ENCODE peak calls at places on chromosomes 2 and 18, in six cellular contexts. I is HCT116, P is A549, Q is heart right ventricle, V is IMR-90, M is HFFc6. N is an unnamed sample.

GRCh38 chr18:44681611-44682010 is 923 bp downstream of the SETBP1 start:
- DNase-seq in P (no peak), M (no peak), I (no peak), V (no peak), Q (no peak), N (no peak)

GRCh38 chr2:64808736-64809135 is 155.0 kb upstream of the SERTAD2 start:
- DNase-seq in M (no peak), I (no peak), Q (no peak), V (no peak), P (no peak), N (no peak)

GRCh38 chr18:31954349-31954748 is 11.4 kb upstream of the TRAPPC8 start:
- DNase-seq in V (peak; percentile 10), M (no peak), Q (no peak), I (no peak), P (no peak), N (no peak)

GRCh38 chr2:126804347-126804746 is 94.3 kb upstream of the TEX51 start:
- DNase-seq in I (no peak), V (no peak), P (no peak), Q (no peak), M (no peak), N (no peak)

GRCh38 chr18:55034742-55035141 is 75.5 kb upstream of the CCDC68 start:
- DNase-seq in M (peak; percentile 5), I (no peak), P (no peak), V (no peak), Q (no peak), N (no peak)

GRCh38 chr18:49014605-49015267 is 64.0 kb upstream of the SMAD7 start:
- DNase-seq in I (no peak), Q (no peak), M (no peak), V (no peak), P (no peak), N (no peak)

GRCh38 chr2:129233751-129234406 is 745.6 kb upstream of the RAB6C start:
- DNase-seq in Q (no peak), M (no peak), P (no peak), V (no peak), I (no peak), N (peak; percentile 22)

GRCh38 chr2:48943436-48943835 is 187.9 kb upstream of the LHCGR start:
- DNase-seq in Q (no peak), V (peak; percentile 16), P (no peak), I (no peak), M (peak; percentile 2), N (no peak)

GRCh38 chr2:215907147-215907546 is 106.2 kb downstream of the MREG start:
- DNase-seq in V (no peak), P (no peak), Q (no peak), M (no peak), I (no peak), N (no peak)

GRCh38 chr2:134338180-134338579 is 84.3 kb downstream of the MGAT5 start:
- DNase-seq in P (no peak), I (no peak), Q (no peak), M (no peak), V (no peak), N (no peak)

GRCh38 chr2:675460-675859 is 1.7 kb downstream of the TMEM18 start:
- DNase-seq in M (no peak), I (no peak), Q (no peak), V (peak; percentile 23), P (no peak), N (no peak)

GRCh38 chr2:676647-677055 is 555 bp downstream of the TMEM18 start:
- DNase-seq in I (peak; percentile 93), Q (peak; percentile 100), V (peak; percentile 98), M (peak; percentile 99), P (peak; percentile 84), N (peak; percentile 98)

GRCh38 chr2:675982-676646 is 1.1 kb downstream of the TMEM18 start:
- DNase-seq in Q (no peak), P (peak; percentile 50), V (peak; percentile 91), I (no peak), M (peak; percentile 93), N (peak; percentile 34)

GRCh38 chr2:678964-679363 is 1.8 kb upstream of the TMEM18 start:
- DNase-seq in M (no peak), Q (no peak), V (no peak), I (no peak), P (no peak), N (no peak)

GRCh38 chr2:677056-677949 is at the start of gene TMEM18:
- DNase-seq in P (peak; percentile 92), Q (no peak), V (peak; percentile 99), I (peak; percentile 99), M (peak; percentile 99), N (peak; percentile 89)
- TF ChIP-seq CTCF in P (peak; percentile 19), Q (peak; percentile 31), V (peak; percentile 32), I (no peak), M (peak; percentile 62), N (peak; percentile 22)

GRCh38 chr2:145186303-145186702 is 666.4 kb upstream of the ZEB2 start:
- DNase-seq in P (no peak), M (no peak), V (peak; percentile 23), Q (no peak), I (no peak), N (no peak)
- TF ChIP-seq CTCF in P (no peak), M (peak; percentile 66), V (no peak), Q (peak; percentile 33), I (no peak), N (no peak)

GRCh38 chr2:79660552-79660951 is 147.7 kb downstream of the CTNNA2 start:
- DNase-seq in V (peak; percentile 5), M (peak; percentile 7), P (no peak), Q (no peak), I (no peak), N (no peak)
- TF ChIP-seq CTCF in V (peak; percentile 56), M (peak; percentile 59), P (no peak), Q (no peak), I (no peak), N (no peak)

DNA sequence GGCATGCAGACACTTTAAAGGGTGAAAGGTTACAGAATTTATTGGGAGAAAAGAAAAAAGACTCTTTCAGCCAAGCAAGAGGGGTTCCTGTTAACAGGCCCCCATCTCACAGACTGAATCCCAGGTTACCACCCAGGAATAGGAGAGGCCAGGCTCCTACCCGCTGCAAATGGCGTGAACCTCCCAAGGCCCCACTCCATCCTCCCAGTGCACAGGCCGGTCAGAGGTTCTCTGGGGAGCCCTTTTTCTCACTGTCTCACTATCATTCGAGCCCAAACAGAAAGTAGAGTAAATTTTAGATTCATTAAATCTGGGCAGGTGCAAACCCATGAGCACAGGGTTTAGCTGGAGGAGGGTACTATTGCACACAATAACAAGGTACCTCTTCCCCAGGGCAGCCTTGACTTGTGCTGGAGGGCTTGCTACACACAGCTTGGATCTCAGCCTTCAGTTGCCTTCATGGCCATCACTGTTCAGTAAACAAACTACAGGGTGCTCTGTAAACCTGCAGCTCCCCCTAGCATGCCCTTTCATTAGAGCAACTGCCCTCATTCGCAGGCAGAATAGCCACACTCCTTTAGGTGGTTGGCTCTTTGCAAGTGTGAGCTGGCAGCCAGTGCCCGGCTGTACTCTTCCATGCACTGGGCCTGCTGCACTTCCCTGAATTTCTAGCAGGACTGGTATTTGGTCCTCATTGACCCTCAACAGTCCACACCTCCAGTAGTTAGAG is 7.3 kb upstream of the PLEK start:
- DNase-seq in V (peak; percentile 58), I (peak; percentile 51), P (peak; percentile 22), M (peak; percentile 66), Q (peak; percentile 18), N (peak; percentile 51)
- TF ChIP-seq CTCF in V (peak; percentile 63), I (peak; percentile 38), P (peak; percentile 20), M (peak; percentile 70), Q (peak; percentile 54), N (peak; percentile 73)

DNA sequence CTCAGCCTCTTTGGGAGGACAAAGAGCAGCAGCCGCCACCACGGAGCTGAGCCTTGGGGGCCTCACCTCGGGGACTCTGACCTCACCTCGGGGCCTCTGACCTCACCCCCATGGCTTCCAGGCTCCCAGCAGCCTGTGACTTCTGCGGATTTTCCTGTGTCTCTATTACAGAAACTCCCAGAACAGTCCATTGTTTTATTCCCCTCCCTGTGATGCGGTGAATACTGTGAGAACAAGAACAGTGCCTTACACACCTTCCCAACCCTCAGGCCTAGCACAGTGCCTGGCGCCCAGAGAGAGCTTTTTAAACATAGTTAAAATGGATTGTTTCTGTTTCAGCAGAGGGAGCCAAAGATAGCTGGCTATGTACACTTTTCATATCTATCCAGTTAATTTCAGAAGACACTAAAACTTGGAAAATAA is 63.7 kb downstream of the MBP start:
- DNase-seq in Q (no peak), I (no peak), P (no peak), V (peak; percentile 28), M (no peak), N (no peak)
- TF ChIP-seq CTCF in Q (no peak), I (no peak), P (no peak), V (no peak), M (peak; percentile 13), N (no peak)

GRCh38 chr2:43269074-43269572 is 42.7 kb upstream of the ZFP36L2 start:
- DNase-seq in P (no peak), Q (peak; percentile 80), M (peak; percentile 97), V (peak; percentile 99), I (no peak), N (no peak)
- TF ChIP-seq CTCF in P (no peak), Q (no peak), M (peak; percentile 65), V (peak; percentile 24), I (no peak), N (no peak)

GRCh38 chr18:46214435-46214834 is 110.2 kb downstream of the HAUS1 start:
- DNase-seq in M (no peak), Q (no peak), V (no peak), P (no peak), I (no peak), N (no peak)

GRCh38 chr18:46211816-46212215 is 107.6 kb downstream of the HAUS1 start:
- DNase-seq in P (no peak), I (no peak), M (no peak), V (peak; percentile 66), Q (no peak), N (peak; percentile 23)

GRCh38 chr18:46212398-46212797 is 108.2 kb downstream of the HAUS1 start:
- DNase-seq in V (no peak), P (no peak), I (no peak), M (no peak), Q (no peak), N (no peak)

GRCh38 chr18:46215902-46216723 is 111.9 kb downstream of the HAUS1 start:
- DNase-seq in M (no peak), I (no peak), P (no peak), Q (no peak), V (no peak), N (no peak)

DNA sequence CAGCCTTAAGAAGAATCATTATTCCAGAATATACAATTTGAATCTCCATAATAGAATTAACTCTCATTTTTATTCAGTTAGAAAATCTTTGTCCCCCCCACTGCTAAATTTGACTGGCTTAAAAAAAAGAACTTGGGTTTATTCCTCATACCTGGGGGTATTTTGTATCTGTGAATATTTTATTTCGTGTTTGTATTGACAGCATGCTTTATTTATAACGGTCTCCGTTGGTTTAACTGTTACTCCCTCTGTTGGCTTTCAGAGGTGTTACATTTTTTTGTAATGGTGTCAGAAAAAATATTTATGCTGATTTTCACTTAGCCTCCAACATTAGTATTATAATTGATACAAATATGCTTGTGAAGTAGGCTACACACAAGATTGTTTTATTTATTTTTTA is 109.1 kb downstream of the HAUS1 start:
- DNase-seq in Q (no peak), P (peak; percentile 40), M (no peak), V (no peak), I (peak; percentile 21), N (peak; percentile 46)
- TF ChIP-seq CTCF in Q (peak; percentile 55), P (peak; percentile 49), M (peak; percentile 66), V (peak; percentile 22), I (peak; percentile 76), N (peak; percentile 3)

N was measured in GM20000.